ENCODE peak calls at places on chromosomes 4 and X, in nine cellular contexts. K, N, T, M, Q, S, J, Y and X are unnamed samples.
A peak's percentile ranks its signal among the peaks of the same experiment; 100 is the strongest.

GRCh38 chr4:52106701-52107100 is 55.6 kb downstream of the SPATA18 start:
- DNase-seq in N (no peak), S (no peak), Q (no peak), M (no peak), J (no peak), T (no peak), Y (no peak), K (no peak), X (no peak)

GRCh38 chr4:159401791-159402380 is 299.0 kb downstream of the RAPGEF2 start:
- DNase-seq in K (no peak), M (no peak), S (no peak), Q (no peak), N (no peak), J (no peak), Y (no peak), T (peak; percentile 42), X (no peak)

GRCh38 chr4:7795983-7796382 is 143.7 kb downstream of the AFAP1 start:
- DNase-seq in S (no peak), T (no peak), K (no peak), Y (no peak), Q (no peak), J (no peak), N (no peak), M (no peak), X (peak; percentile 5)

GRCh38 chrX:3549442-3549875 is 164.0 kb downstream of the PRKX start:
- DNase-seq in Q (no peak), K (no peak), M (no peak), N (no peak), T (peak; percentile 54), J (no peak), Y (no peak), S (no peak), X (no peak)

GRCh38 chr4:38242822-38243384 is 282.7 kb downstream of the PTTG2 start:
- DNase-seq in N (no peak), M (no peak), K (no peak), Y (no peak), T (no peak), S (no peak), J (no peak), Q (no peak), X (no peak)

GRCh38 chr4:159016527-159017137 is 86.2 kb upstream of the RAPGEF2 start:
- DNase-seq in M (no peak), T (peak; percentile 55), N (peak; percentile 62), S (no peak), K (peak; percentile 63), Y (no peak), J (no peak), Q (no peak), X (no peak)

GRCh38 chr4:37451646-37452045 is 207.1 kb downstream of the NWD2 start:
- DNase-seq in T (no peak), Y (no peak), K (no peak), S (no peak), N (no peak), Q (no peak), M (no peak), J (no peak), X (no peak)

GRCh38 chr4:88533937-88534750 is 10.6 kb upstream of the PYURF start:
- DNase-seq in S (no peak), T (peak; percentile 49), M (no peak), K (no peak), J (no peak), N (no peak), Y (no peak), Q (no peak), X (no peak)

GRCh38 chr4:54169176-54169575 is 59.9 kb upstream of the PDGFRA start:
- DNase-seq in M (no peak), N (no peak), Q (no peak), J (no peak), S (no peak), Y (no peak), T (peak; percentile 18), K (no peak), X (no peak)

GRCh38 chr4:110754726-110755125 is 131.8 kb upstream of the PITX2 start:
- DNase-seq in S (no peak), M (no peak), Y (no peak), J (no peak), T (peak; percentile 26), N (no peak), Q (no peak), K (no peak), X (no peak)

GRCh38 chr4:100486496-100486895 is 31.3 kb downstream of the EMCN start:
- DNase-seq in N (no peak), T (no peak), J (no peak), Q (no peak), K (no peak), M (no peak), S (no peak), Y (no peak), X (no peak)

GRCh38 chr4:184694412-184694956 is 39.4 kb downstream of the CENPU start:
- DNase-seq in M (no peak), T (no peak), Q (no peak), N (no peak), Y (no peak), J (no peak), S (no peak), K (no peak), X (no peak)

GRCh38 chr4:184695178-184695896 is 38.6 kb downstream of the CENPU start:
- DNase-seq in Y (no peak), K (no peak), Q (no peak), T (peak; percentile 17), N (no peak), J (no peak), S (no peak), M (no peak), X (no peak)

GRCh38 chr4:184697956-184698355 is 35.9 kb downstream of the CENPU start:
- DNase-seq in K (no peak), S (no peak), Q (no peak), T (no peak), Y (no peak), J (no peak), M (no peak), N (no peak), X (no peak)

GRCh38 chr4:184705692-184706091 is 28.2 kb downstream of the CENPU start:
- DNase-seq in Q (no peak), Y (no peak), N (no peak), J (no peak), K (no peak), M (no peak), S (no peak), T (no peak), X (no peak)

DNA sequence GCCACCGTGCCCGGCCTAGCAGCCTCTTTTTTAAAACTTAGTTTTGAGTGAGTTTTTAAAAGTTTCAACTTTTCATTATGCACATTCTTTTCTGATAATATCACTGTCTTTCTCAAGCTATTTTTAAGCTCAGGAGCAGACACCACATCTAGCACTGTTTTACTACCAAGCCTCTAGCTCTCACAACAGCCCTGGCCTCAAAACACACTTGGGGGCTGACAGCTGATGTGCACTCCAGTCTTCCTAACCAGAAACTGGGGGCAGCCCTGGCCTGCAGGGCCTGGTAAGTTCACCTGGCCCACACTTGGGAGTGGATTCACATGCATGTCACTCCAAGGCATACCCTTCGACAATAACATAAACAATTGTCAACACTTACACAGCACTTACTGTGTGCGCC is 34.0 kb downstream of the CENPU start:
- DNase-seq in M (no peak), S (no peak), T (no peak), N (no peak), J (no peak), Y (no peak), Q (no peak), K (no peak), X (no peak)
- TF ChIP-seq CTCF in M (no peak), S (no peak), T (no peak), N (no peak), J (no peak), Y (no peak), Q (no peak), K (no peak), X (no peak)

GRCh38 chr4:169807934-169808333 is 50.2 kb upstream of the HPF1 start:
- DNase-seq in T (no peak), J (no peak), Y (no peak), Q (no peak), M (no peak), K (no peak), S (no peak), N (no peak), X (no peak)
- TF ChIP-seq CTCF in T (no peak), J (no peak), Y (no peak), Q (no peak), M (no peak), K (no peak), S (no peak), N (no peak), X (no peak)

DNA sequence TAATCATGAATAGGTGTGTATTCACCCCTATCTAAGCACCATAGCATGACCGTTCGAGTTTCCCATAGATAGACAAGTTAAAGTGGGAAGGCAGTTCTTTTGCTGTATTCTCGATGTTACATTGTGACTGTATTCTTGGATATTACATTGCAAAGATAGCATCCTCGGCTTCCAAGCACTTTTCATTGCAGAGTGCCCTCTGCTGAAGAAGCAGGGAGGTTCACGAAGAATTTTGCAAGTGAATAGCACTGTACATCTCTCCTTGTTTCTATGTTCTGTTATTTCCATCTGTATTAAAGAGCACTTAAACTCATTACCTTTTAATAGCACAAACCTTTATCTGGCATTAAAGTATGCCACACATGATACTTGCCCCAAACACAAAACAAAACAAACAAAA is 426.7 kb upstream of the ARX start:
- DNase-seq in Y (no peak), M (no peak), Q (no peak), K (no peak), S (no peak), J (no peak), N (no peak), T (no peak), X (no peak)
- TF ChIP-seq CTCF in Y (no peak), M (no peak), Q (no peak), K (no peak), S (no peak), J (no peak), N (peak; percentile 1), T (no peak), X (no peak)

GRCh38 chrX:44299177-44299576 is 44.3 kb downstream of the EFHC2 start:
- DNase-seq in N (no peak), S (no peak), Q (no peak), T (no peak), Y (no peak), J (no peak), M (no peak), K (no peak), X (no peak)

GRCh38 chrX:44305921-44306320 is 37.6 kb downstream of the EFHC2 start:
- DNase-seq in T (no peak), Q (no peak), N (no peak), Y (no peak), J (no peak), K (no peak), S (no peak), M (no peak), X (no peak)

GRCh38 chrX:44306336-44306735 is 37.1 kb downstream of the EFHC2 start:
- DNase-seq in M (no peak), Y (no peak), T (peak; percentile 8), Q (no peak), J (no peak), S (no peak), N (no peak), K (no peak), X (no peak)

GRCh38 chrX:44308869-44309268 is 34.6 kb downstream of the EFHC2 start:
- DNase-seq in M (no peak), S (no peak), N (no peak), J (no peak), Q (no peak), T (no peak), Y (no peak), K (no peak), X (no peak)

GRCh38 chrX:44303119-44303518 is 40.4 kb downstream of the EFHC2 start:
- DNase-seq in Y (no peak), S (no peak), M (no peak), J (no peak), K (no peak), N (no peak), T (no peak), Q (no peak), X (no peak)
- TF ChIP-seq CTCF in Y (no peak), S (no peak), M (no peak), J (no peak), K (no peak), N (no peak), T (no peak), Q (no peak), X (no peak)